ENCODE peak calls at places on chromosome 21, in six cellular contexts. F, E, M, U, T and R are unnamed samples.

GRCh38 chr21:38661296-38662223 is 144.2 kb upstream of the ETS2 start:
- DNase-seq in F (peak), E (peak), M (peak), U (no peak), T (peak), R (peak)

GRCh38 chr21:45870851-45871615 is 110.5 kb upstream of the COL6A1 start:
- DNase-seq in F (no peak), E (no peak), M (no peak), U (no peak), T (no peak), R (no peak)

GRCh38 chr21:26366781-26367180 is 196.2 kb upstream of the APP start:
- DNase-seq in F (no peak), E (no peak), M (no peak), U (no peak), T (no peak), R (peak)

GRCh38 chr21:45642122-45642813 is 1.3 kb upstream of the PCBP3 start:
- DNase-seq in F (peak), E (peak), M (no peak), U (no peak), T (peak), R (no peak)

GRCh38 chr21:45830221-45830640 is 151.3 kb upstream of the COL6A1 start:
- DNase-seq in F (no peak), E (no peak), M (no peak), U (no peak), T (no peak), R (no peak)

GRCh38 chr21:17769049-17769845 is 49.9 kb downstream of the C21orf91 start:
- DNase-seq in F (no peak), E (no peak), M (no peak), U (no peak), T (no peak), R (no peak)

GRCh38 chr21:22725436-22725835 is 1727.2 kb downstream of the NCAM2 start:
- DNase-seq in F (no peak), E (no peak), M (no peak), U (no peak), T (no peak), R (no peak)

GRCh38 chr21:44932366-44933181 is 7.3 kb upstream of the SLX9 start:
- DNase-seq in F (no peak), E (no peak), M (peak), U (peak), T (peak), R (peak)

GRCh38 chr21:46459356-46460112 is 843 bp downstream of the DIP2A start:
- DNase-seq in F (peak), E (peak), M (no peak), U (peak), T (peak), R (peak)

GRCh38 chr21:17732306-17732705 is 86.8 kb downstream of the C21orf91 start:
- DNase-seq in F (no peak), E (no peak), M (no peak), U (no peak), T (no peak), R (no peak)

GRCh38 chr21:37407719-37408455 is 41.3 kb downstream of the DYRK1A start:
- DNase-seq in F (no peak), E (no peak), M (no peak), U (no peak), T (no peak), R (peak)

GRCh38 chr21:37408464-37409193 is 42.1 kb downstream of the DYRK1A start:
- DNase-seq in F (no peak), E (no peak), M (no peak), U (no peak), T (no peak), R (no peak)

GRCh38 chr21:37402251-37402867 is 35.8 kb downstream of the DYRK1A start:
- DNase-seq in F (no peak), E (no peak), M (no peak), U (no peak), T (no peak), R (no peak)

GRCh38 chr21:37410639-37411038 is 44.1 kb downstream of the DYRK1A start:
- DNase-seq in F (no peak), E (no peak), M (no peak), U (no peak), T (no peak), R (no peak)

DNA sequence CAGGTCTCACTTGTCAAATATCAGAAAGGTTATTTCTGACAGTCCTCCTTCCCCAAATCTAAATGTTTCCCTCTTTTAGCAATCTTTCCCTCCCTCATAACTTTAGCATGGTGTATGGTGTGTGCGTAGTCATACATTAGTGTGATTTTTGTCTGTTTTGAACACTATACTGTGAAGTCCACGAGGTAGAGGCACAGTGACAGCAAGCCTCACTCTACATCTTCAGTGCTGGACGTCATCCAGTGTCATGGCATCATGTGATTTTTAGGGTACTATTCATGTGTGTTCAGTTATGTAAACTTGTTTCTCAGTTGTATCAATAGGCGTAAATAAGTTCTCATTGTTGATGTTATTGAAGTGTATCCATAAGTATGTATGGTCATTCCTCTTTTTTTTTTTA is 39.1 kb downstream of the DYRK1A start:
- DNase-seq in F (no peak), E (no peak), M (no peak), U (no peak), T (no peak), R (no peak)
- TF ChIP-seq CTCF in F (no peak), E (no peak), M (no peak), U (no peak), T (no peak), R (no peak)

GRCh38 chr21:34132905-34133304 is 59.5 kb downstream of the MRPS6 start:
- DNase-seq in F (no peak), E (no peak), M (no peak), U (no peak), T (no peak), R (no peak)

GRCh38 chr21:34133392-34133791 is 60.0 kb downstream of the MRPS6 start:
- DNase-seq in F (no peak), E (no peak), M (no peak), U (no peak), T (no peak), R (no peak)

GRCh38 chr21:34132202-34132601 is 58.8 kb downstream of the MRPS6 start:
- DNase-seq in F (no peak), E (no peak), M (no peak), U (no peak), T (no peak), R (no peak)

GRCh38 chr21:34135330-34135729 is 62.0 kb downstream of the MRPS6 start:
- DNase-seq in F (no peak), E (no peak), M (no peak), U (no peak), T (no peak), R (no peak)

GRCh38 chr21:34133802-34134201 is 60.4 kb downstream of the MRPS6 start:
- DNase-seq in F (no peak), E (peak), M (no peak), U (no peak), T (no peak), R (no peak)
- TF ChIP-seq CTCF in F (peak), E (peak), M (peak), U (no peak), T (peak), R (peak)

GRCh38 chr21:36932417-36932816 is 34.1 kb downstream of the HLCS start:
- DNase-seq in F (no peak), E (no peak), M (no peak), U (no peak), T (no peak), R (no peak)

GRCh38 chr21:36927718-36928117 is 38.8 kb downstream of the HLCS start:
- DNase-seq in F (peak), E (peak), M (peak), U (peak), T (peak), R (peak)

GRCh38 chr21:36926989-36927695 is 39.3 kb downstream of the HLCS start:
- DNase-seq in F (no peak), E (no peak), M (no peak), U (no peak), T (no peak), R (no peak)

GRCh38 chr21:36928960-36929359 is 37.5 kb downstream of the HLCS start:
- DNase-seq in F (no peak), E (no peak), M (no peak), U (no peak), T (no peak), R (no peak)

GRCh38 chr21:36929622-36930021 is 36.8 kb downstream of the HLCS start:
- DNase-seq in F (no peak), E (peak), M (no peak), U (no peak), T (no peak), R (peak)
- TF ChIP-seq CTCF in F (no peak), E (peak), M (peak), U (no peak), T (peak), R (peak)

GRCh38 chr21:20877976-20878375 is 120.2 kb upstream of the NCAM2 start:
- DNase-seq in F (no peak), E (no peak), M (no peak), U (no peak), T (no peak), R (no peak)

GRCh38 chr21:20882462-20883415 is 115.5 kb upstream of the NCAM2 start:
- DNase-seq in F (peak), E (peak), M (peak), U (peak), T (peak), R (peak)
- TF ChIP-seq CTCF in F (peak), E (peak), M (peak), U (peak), T (peak), R (peak)

GRCh38 chr21:40507978-40508377 is 339.0 kb downstream of the DSCAM start:
- DNase-seq in F (no peak), E (no peak), M (no peak), U (no peak), T (no peak), R (peak)

GRCh38 chr21:40516336-40516735 is 330.6 kb downstream of the DSCAM start:
- DNase-seq in F (peak), E (peak), M (no peak), U (no peak), T (peak), R (no peak)

GRCh38 chr21:40511976-40512375 is 335.0 kb downstream of the DSCAM start:
- DNase-seq in F (no peak), E (no peak), M (no peak), U (no peak), T (no peak), R (no peak)

GRCh38 chr21:40512590-40512989 is 334.4 kb downstream of the DSCAM start:
- DNase-seq in F (peak), E (peak), M (peak), U (no peak), T (no peak), R (no peak)
- TF ChIP-seq CTCF in F (peak), E (peak), M (peak), U (no peak), T (no peak), R (peak)

GRCh38 chr21:42539931-42540343 is 26.3 kb downstream of the SLC37A1 start:
- DNase-seq in F (peak), E (peak), M (no peak), U (peak), T (peak), R (no peak)
- TF ChIP-seq CTCF in F (no peak), E (peak), M (no peak), U (peak), T (peak), R (no peak)

DNA sequence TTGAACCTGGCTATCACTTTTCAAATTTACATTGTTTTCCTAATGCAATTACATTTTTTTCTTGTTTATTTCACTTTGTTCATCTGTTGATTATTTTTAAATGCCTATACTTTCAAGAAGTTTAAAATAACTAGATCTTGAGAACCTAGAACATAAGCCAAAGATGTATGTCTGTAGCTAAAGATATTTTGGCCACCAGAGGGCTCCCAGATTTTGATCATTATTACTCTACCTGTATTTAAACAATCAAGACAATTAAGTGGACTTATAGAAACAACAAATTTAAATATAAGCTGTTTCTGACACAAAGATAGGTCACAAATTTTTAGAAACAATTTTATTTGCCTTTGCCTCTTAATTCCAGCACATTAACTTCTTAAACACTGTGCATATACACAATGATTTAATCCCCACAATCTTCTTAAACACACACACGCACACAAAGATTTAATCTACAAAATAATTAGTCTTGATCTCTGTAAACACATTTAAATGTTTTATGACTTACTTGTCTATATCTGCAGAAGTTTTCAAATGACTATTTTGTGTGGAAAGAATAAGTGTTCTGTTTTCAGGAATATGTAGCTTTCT is 380.0 kb downstream of the DSCAM start:
- DNase-seq in F (no peak), E (peak), M (no peak), U (no peak), T (peak), R (peak)
- TF ChIP-seq CTCF in F (no peak), E (peak), M (peak), U (peak), T (no peak), R (peak)

DNA sequence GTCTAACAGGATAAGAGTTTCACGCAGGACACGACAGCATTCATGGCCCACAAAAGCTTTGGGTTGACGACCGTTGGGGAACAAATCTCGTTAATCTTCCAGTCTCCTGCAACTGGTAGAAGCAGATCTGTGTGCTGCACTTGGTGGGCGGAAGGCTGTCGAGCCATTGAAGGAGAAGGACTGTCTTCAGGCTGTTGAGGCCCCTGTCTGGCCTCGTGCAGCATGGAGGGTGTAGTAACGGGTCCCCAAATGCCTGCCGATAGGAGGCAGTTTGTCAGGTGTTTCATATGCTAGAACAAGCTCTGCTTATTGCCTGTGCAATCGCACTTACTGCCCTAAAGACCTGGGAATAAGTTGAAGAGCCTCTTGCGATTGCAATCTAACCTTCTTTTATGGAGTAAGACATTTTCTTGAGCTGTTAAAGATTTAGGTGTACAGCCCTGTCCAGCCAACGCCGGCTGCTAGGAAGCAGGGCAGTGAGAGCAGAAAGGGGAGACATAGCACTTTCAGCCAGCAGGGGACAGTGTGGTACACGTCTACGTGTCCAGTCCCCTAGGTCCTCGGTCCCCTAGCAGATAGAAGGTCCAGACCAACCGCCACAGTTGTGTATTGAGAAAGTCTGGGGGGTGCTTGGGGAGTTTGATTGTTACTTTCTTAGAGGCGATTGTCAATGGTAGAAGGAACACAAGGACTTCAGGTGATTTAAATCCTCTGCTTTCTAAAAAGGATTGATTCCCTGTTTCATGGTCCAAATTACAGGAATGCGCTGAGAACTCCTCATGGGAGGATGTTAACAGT is 102.3 kb upstream of the TMPRSS2 start:
- DNase-seq in F (peak), E (peak), M (peak), U (peak), T (peak), R (peak)
- TF ChIP-seq CTCF in F (peak), E (peak), M (peak), U (peak), T (peak), R (peak)

GRCh38 chr21:20040768-20041167 is 957.4 kb upstream of the NCAM2 start:
- DNase-seq in F (no peak), E (peak), M (no peak), U (no peak), T (peak), R (no peak)
- TF ChIP-seq CTCF in F (no peak), E (peak), M (peak), U (peak), T (no peak), R (no peak)